ENCODE peak calls at places on chromosomes 11 and 22, in four cellular contexts. T, O, Q and J are unnamed samples.

GRCh38 chr22:19844423-19845368 is 10.0 kb downstream of the GNB1L start:
- DNase-seq in T (no peak), O (no peak), Q (no peak), J (peak)

GRCh38 chr11:59206635-59207034 is 6.1 kb downstream of the MPEG1 start:
- DNase-seq in T (no peak), O (peak), Q (no peak), J (peak)

GRCh38 chr11:66906077-66906929 is 49.4 kb downstream of the LRFN4 start:
- DNase-seq in T (no peak), O (no peak), Q (no peak), J (no peak)

GRCh38 chr11:16613401-16614381 is 124.8 kb upstream of the C11orf58 start:
- DNase-seq in T (peak), O (peak), Q (peak), J (peak)

GRCh38 chr11:126756416-126756815 is 244.2 kb downstream of the KIRREL3 start:
- DNase-seq in T (no peak), O (no peak), Q (no peak), J (no peak)

GRCh38 chr11:68003846-68004550 is at the start of gene UNC93B1:
- DNase-seq in T (peak), O (peak), Q (peak), J (peak)

GRCh38 chr22:32475428-32476010 is 908 bp downstream of the FBXO7 start:
- DNase-seq in T (no peak), O (no peak), Q (peak), J (peak)

GRCh38 chr11:87528752-87529151 is 491.0 kb downstream of the TMEM135 start:
- DNase-seq in T (no peak), O (no peak), Q (no peak), J (no peak)

GRCh38 chr22:29517215-29517908 is 36.2 kb downstream of the THOC5 start:
- DNase-seq in T (no peak), O (no peak), Q (no peak), J (no peak)

GRCh38 chr22:47307326-47307725 is 544.9 kb downstream of the TBC1D22A start:
- DNase-seq in T (peak), O (no peak), Q (no peak), J (no peak)

GRCh38 chr22:47552024-47552423 is 789.6 kb downstream of the TBC1D22A start:
- DNase-seq in T (no peak), O (no peak), Q (no peak), J (no peak)

GRCh38 chr11:11577932-11578331 is 43.9 kb downstream of the GALNT18 start:
- DNase-seq in T (no peak), O (no peak), Q (no peak), J (peak)

GRCh38 chr11:35994421-35994820 is 50.6 kb downstream of the LDLRAD3 start:
- DNase-seq in T (no peak), O (no peak), Q (no peak), J (no peak)

GRCh38 chr22:45272498-45272897 is 12.3 kb upstream of the UPK3A start:
- DNase-seq in T (no peak), O (no peak), Q (no peak), J (no peak)

GRCh38 chr11:8071616-8072581 is 9.1 kb upstream of the TUB start:
- DNase-seq in T (no peak), O (no peak), Q (no peak), J (no peak)

GRCh38 chr11:69287968-69288882 is 5.7 kb upstream of the MYEOV start:
- DNase-seq in T (no peak), O (no peak), Q (no peak), J (no peak)

GRCh38 chr22:50519151-50519550 is 6.2 kb downstream of the SCO2 start:
- DNase-seq in T (no peak), O (no peak), Q (no peak), J (no peak)

GRCh38 chr11:104529213-104529612 is 365.3 kb upstream of the PDGFD start:
- DNase-seq in T (no peak), O (no peak), Q (no peak), J (no peak)

GRCh38 chr11:126585388-126586302 is 230.2 kb downstream of the ST3GAL4 start:
- DNase-seq in T (peak), O (peak), Q (no peak), J (peak)

GRCh38 chr11:121099885-121100284 is 1.2 kb upstream of the TECTA start:
- DNase-seq in T (no peak), O (no peak), Q (no peak), J (no peak)

GRCh38 chr11:6006846-6007245 is at the start of gene OR56A4:
- DNase-seq in T (no peak), O (no peak), Q (no peak), J (no peak)

GRCh38 chr22:33023119-33023827 is 34.9 kb downstream of the SYN3 start:
- DNase-seq in T (no peak), O (no peak), Q (no peak), J (no peak)

GRCh38 chr22:25120761-25121212 is 78.9 kb upstream of the CRYBB3 start:
- DNase-seq in T (no peak), O (no peak), Q (no peak), J (no peak)

GRCh38 chr11:88411265-88411664 is 73.7 kb upstream of the CTSC start:
- DNase-seq in T (peak), O (no peak), Q (no peak), J (no peak)

GRCh38 chr11:124942446-124943202 is 6.8 kb upstream of the HEPACAM start:
- DNase-seq in T (no peak), O (no peak), Q (no peak), J (no peak)

GRCh38 chr22:18954333-18954732 is 18.2 kb upstream of the PRODH start:
- DNase-seq in T (peak), O (peak), Q (peak), J (peak)

GRCh38 chr22:19376971-19377370 is 54.6 kb downstream of the HIRA start:
- DNase-seq in T (no peak), O (no peak), Q (no peak), J (no peak)

GRCh38 chr11:59551651-59552521 is 40.5 kb downstream of the OR4D9 start:
- DNase-seq in T (peak), O (peak), Q (no peak), J (peak)

GRCh38 chr11:44162662-44163061 is 67.2 kb downstream of the EXT2 start:
- DNase-seq in T (no peak), O (no peak), Q (no peak), J (no peak)

GRCh38 chr11:83219095-83219494 is 25.6 kb downstream of the ANKRD42 start:
- DNase-seq in T (no peak), O (peak), Q (no peak), J (no peak)

GRCh38 chr22:43262990-43263644 is 76.2 kb upstream of the TTLL12 start:
- DNase-seq in T (no peak), O (no peak), Q (peak), J (no peak)

GRCh38 chr11:75743711-75744563 is 24.6 kb upstream of the DGAT2 start:
- DNase-seq in T (no peak), O (no peak), Q (no peak), J (no peak)

GRCh38 chr11:20397281-20397680 is 9.8 kb downstream of the PRMT3 start:
- DNase-seq in T (peak), O (peak), Q (no peak), J (no peak)

GRCh38 chr11:75454987-75455386 is 22.0 kb upstream of the KLHL35 start:
- DNase-seq in T (no peak), O (no peak), Q (no peak), J (no peak)